ENCODE peak calls at places on chromosomes 11 and 22, in seven cellular contexts. V, M, T, G, H, P and N are unnamed samples.

GRCh38 chr22:49243965-49244364 is 583.7 kb downstream of the BRD1 start:
- DNase-seq in T (no peak), G (no peak), V (no peak), M (no peak), H (no peak), P (no peak), N (no peak)

GRCh38 chr22:23383491-23384450 is 196.3 kb downstream of the IGLL1 start:
- DNase-seq in T (peak; percentile 33), V (no peak), M (no peak), P (peak; percentile 14), G (no peak), H (no peak), N (no peak)

GRCh38 chr22:27475548-27475897 is 326.0 kb downstream of the MN1 start:
- DNase-seq in P (no peak), G (no peak), M (no peak), T (no peak), V (no peak), H (no peak), N (no peak)

GRCh38 chr11:112511906-112512305 is 251.2 kb upstream of the PLET1 start:
- DNase-seq in T (no peak), P (no peak), G (no peak), V (no peak), H (no peak), M (no peak), N (no peak)

GRCh38 chr11:44361883-44362282 is 51.9 kb upstream of the ALX4 start:
- DNase-seq in G (no peak), M (no peak), P (no peak), V (no peak), H (no peak), T (peak; percentile 7), N (peak; percentile 6)

GRCh38 chr11:76999597-76999996 is 34.6 kb upstream of the B3GNT6 start:
- DNase-seq in P (no peak), V (no peak), T (no peak), H (no peak), M (no peak), G (no peak), N (no peak)

GRCh38 chr22:30564766-30565118 is 9.7 kb downstream of the GAL3ST1 start:
- DNase-seq in M (no peak), P (no peak), G (no peak), T (no peak), V (no peak), H (no peak), N (no peak)

GRCh38 chr22:35023692-35024363 is 42.1 kb upstream of the ISX start:
- DNase-seq in T (peak; percentile 55), H (peak; percentile 78), P (peak; percentile 43), G (no peak), M (peak; percentile 49), V (peak; percentile 6), N (peak; percentile 31)

GRCh38 chr11:2621919-2622318 is 77.9 kb downstream of the KCNQ1OT1 start:
- DNase-seq in G (no peak), V (no peak), H (no peak), T (no peak), P (no peak), M (no peak), N (no peak)

GRCh38 chr22:44497218-44497903 is 672 bp downstream of the RTL6 start:
- DNase-seq in M (no peak), V (peak; percentile 29), P (peak; percentile 42), H (peak; percentile 40), T (peak; percentile 45), G (no peak), N (peak; percentile 16)

DNA sequence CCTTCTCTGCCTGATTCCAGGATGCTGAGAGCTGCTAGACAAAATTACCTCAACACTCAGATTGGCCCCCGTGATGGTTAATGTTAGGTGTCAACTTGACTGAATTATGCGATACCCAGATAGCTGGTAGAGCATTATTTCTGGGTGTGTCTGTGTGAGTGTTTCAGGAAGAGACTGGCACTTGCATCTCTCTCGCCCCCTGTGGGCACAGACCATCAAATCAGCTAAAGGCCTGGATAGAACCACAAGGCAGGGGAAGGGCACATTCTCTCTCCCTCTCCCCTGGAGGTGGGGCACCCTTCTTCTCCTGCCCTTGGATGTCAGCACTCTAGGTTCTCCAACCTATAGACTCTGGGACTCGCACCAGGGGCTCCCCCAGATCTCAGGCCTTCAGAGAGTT is 79.7 kb downstream of the KIRREL3 start:
- DNase-seq in H (no peak), T (no peak), M (no peak), G (no peak), V (no peak), P (no peak), N (no peak)
- TF ChIP-seq CTCF in H (no peak), T (no peak), M (no peak), G (no peak), V (no peak), P (no peak), N (peak; percentile 2)

GRCh38 chr22:37804502-37804885 is 3.2 kb upstream of the GCAT start:
- DNase-seq in G (no peak), M (peak; percentile 38), P (no peak), V (no peak), T (no peak), H (no peak), N (no peak)

GRCh38 chr22:37803195-37803635 is 4.5 kb upstream of the GCAT start:
- DNase-seq in V (no peak), T (no peak), M (no peak), P (no peak), G (no peak), H (no peak), N (no peak)

GRCh38 chr22:37804886-37805857 is 2.6 kb upstream of the GCAT start:
- DNase-seq in T (peak; percentile 91), G (no peak), M (peak; percentile 92), H (peak; percentile 90), P (peak; percentile 89), V (peak; percentile 85), N (peak; percentile 82)

GRCh38 chr22:37802310-37803194 is 5.2 kb upstream of the GCAT start:
- DNase-seq in G (no peak), V (peak; percentile 41), H (peak; percentile 83), T (peak; percentile 61), P (peak; percentile 65), M (peak; percentile 72), N (no peak)

DNA sequence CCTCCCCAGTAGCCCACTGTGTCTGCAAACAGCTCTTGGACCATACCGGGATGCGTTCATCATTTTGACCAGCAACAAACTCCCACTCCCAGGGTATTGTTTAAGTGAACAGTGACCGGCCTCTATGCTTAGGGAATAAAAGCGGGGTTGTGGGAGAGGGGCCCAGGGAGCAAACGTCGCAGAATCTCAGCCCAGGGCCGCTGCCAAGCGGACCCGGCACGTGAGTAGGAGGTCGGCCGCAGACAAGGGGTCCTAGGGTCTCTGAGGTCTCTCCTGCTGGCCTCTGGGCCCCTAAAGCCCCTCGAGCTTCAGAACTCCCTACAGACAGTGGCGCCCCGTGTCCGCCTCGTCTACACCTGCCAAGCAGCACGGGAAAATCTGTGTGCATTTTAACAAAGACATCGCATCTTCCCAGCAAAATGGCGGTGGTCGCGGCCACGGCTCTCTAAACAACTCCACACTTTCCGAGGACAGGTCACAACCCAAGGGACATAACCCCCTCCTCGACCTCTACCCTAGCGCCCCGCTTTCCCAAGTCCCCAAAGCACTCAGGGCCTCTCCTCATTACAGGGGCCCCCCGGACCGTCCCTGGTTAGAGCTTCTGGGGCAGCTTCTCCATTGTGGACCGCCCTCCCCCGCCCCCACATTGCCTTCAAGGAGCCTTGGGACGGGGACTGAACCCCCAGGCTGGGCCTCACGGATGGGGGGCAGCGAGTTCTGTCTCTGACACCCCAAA is 3.9 kb upstream of the GCAT start:
- DNase-seq in M (no peak), G (no peak), P (no peak), T (no peak), V (no peak), H (no peak), N (no peak)
- H3K4me3 ChIP-seq in M (peak overlapping the region; percentile 85), G (no peak overlapping the region), P (no peak overlapping the region), T (no peak overlapping the region), V (no peak overlapping the region), H (no peak overlapping the region), N (peak overlapping the region; percentile 10)

GRCh38 chr11:8584511-8584910 is 9.5 kb downstream of the STK33 start:
- DNase-seq in V (no peak), G (no peak), P (no peak), T (no peak), H (no peak), M (no peak), N (no peak)
- TF ChIP-seq CTCF in V (no peak), G (no peak), P (no peak), T (no peak), H (no peak), M (no peak), N (no peak)

DNA sequence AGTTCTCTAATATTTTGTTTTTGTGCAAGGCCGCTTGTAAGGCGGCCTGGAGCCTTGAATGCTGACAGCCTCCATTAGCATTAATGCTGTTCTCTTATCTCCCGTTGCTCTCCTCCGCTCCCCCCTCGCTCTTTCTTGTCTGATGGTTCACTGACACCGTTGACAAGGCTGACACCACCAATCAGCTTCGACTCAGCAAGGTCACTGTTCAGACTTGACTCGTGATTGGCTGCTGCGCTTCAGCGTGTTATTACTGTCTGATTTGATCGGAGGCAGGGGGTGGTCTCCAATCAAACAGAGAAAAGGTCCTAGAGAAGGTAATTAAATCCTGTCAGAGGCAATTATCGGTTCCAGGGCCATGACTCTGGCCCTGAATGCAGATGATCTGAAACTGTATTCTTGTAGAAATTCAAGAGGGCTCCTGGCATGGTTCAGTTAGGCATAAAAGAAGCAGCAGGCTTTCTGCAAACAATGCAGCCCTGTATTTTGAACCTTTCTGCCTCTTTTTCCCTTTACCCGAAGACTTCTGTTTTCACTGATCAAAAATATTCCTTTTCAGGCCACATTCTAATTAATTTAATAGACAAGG is 49.3 kb upstream of the MPPED2 start:
- DNase-seq in T (peak; percentile 0), P (peak; percentile 1), M (peak; percentile 15), H (peak; percentile 5), G (no peak), V (peak; percentile 12), N (no peak)
- H3K4me3 ChIP-seq in T (peak overlapping the region; percentile 7), P (no peak overlapping the region), M (no peak overlapping the region), H (no peak overlapping the region), G (no peak overlapping the region), V (peak overlapping the region; percentile 10), N (no peak overlapping the region)

DNA sequence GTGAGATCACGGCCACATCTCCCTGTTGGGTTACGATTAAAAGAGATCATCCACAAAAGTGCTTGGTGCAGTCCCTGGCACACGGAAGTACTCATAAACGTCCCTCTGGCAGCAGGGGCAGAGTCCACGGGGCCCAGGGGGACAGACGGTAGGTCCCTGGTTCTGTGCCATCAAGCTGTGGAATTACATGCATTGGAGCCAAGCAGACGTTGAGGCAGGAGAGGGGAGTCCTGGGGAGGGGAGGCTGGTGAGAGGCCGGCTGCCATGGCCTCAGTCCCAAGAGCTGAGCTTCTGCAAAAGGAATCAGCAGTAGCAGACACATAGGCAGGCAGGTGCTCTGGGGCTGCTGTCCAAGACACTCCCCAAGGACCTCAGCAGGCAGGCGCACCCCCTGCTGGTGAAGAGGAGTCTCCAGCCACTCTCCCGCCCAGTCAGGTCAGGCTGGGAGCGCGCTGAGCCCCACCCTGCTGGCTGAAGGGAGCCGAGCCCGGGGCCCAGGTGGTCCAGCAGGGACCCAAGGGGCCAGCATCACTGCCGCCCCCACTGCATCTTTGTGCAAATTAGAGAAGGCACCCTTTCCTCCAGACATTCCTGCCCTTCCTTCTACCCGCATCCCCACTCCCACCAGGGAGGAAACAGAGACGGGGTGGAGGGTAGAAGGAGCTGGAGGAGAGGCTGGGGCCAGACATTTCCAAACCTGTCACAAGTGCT is 7.6 kb upstream of the KCTD17 start:
- DNase-seq in P (peak; percentile 61), V (no peak), H (peak; percentile 94), M (peak; percentile 54), G (no peak), T (peak; percentile 66), N (no peak)
- TF ChIP-seq CTCF in P (peak; percentile 70), V (peak; percentile 45), H (peak; percentile 92), M (peak; percentile 52), G (peak; percentile 52), T (peak; percentile 64), N (peak; percentile 48)